ENCODE peak calls at places on chromosomes 5 and 9, in five cellular contexts. A, G, U, K and T are unnamed samples.

GRCh38 chr9:15915711-15916110 is 362.9 kb downstream of the CCDC171 start:
- DNase-seq in G (no peak), K (peak), U (no peak), A (no peak), T (no peak)

GRCh38 chr5:163434410-163434866 is 3.0 kb upstream of the CCNG1 start:
- DNase-seq in U (no peak), A (no peak), K (peak), G (no peak), T (no peak)

GRCh38 chr5:67679184-67679855 is 482.7 kb upstream of the CD180 start:
- DNase-seq in G (no peak), A (no peak), K (no peak), U (no peak), T (no peak)

GRCh38 chr5:39570418-39571027 is 145.7 kb upstream of the DAB2 start:
- DNase-seq in G (peak), K (peak), A (peak), U (no peak), T (peak)

GRCh38 chr9:80650964-80651555 is 1038.3 kb downstream of the TLE1 start:
- DNase-seq in G (no peak), A (no peak), U (no peak), K (peak), T (no peak)

GRCh38 chr5:148911386-148911785 is 85.0 kb downstream of the ADRB2 start:
- DNase-seq in A (no peak), U (no peak), G (no peak), K (no peak), T (no peak)

GRCh38 chr5:80864706-80865435 is 95.3 kb upstream of the RASGRF2 start:
- DNase-seq in K (no peak), G (no peak), A (no peak), U (no peak), T (no peak)

GRCh38 chr5:10854526-10855277 is 93.7 kb upstream of the DAP start:
- DNase-seq in K (no peak), U (no peak), G (no peak), A (no peak), T (no peak)

GRCh38 chr9:134666801-134667200 is 25.2 kb downstream of the COL5A1 start:
- DNase-seq in U (no peak), A (no peak), K (no peak), G (no peak), T (no peak)

GRCh38 chr9:129343697-129344375 is 165.8 kb upstream of the IER5L start:
- DNase-seq in G (no peak), U (no peak), K (peak), A (no peak), T (peak)

GRCh38 chr5:16965581-16965980 is 29.5 kb upstream of the MYO10 start:
- DNase-seq in K (no peak), G (no peak), U (no peak), A (no peak), T (no peak)

GRCh38 chr5:53749611-53750010 is 189.2 kb downstream of the NDUFS4 start:
- DNase-seq in G (no peak), A (no peak), U (no peak), K (no peak), T (no peak)

GRCh38 chr5:112846556-112846955 is 14.5 kb upstream of the SRP19 start:
- DNase-seq in K (no peak), U (no peak), G (no peak), A (no peak), T (no peak)